ENCODE peak calls at places on chromosomes 12 and 14, in ten cellular contexts. M is fibroblast of mammary gland, Y is astrocyte of the cerebellum, X is progenitor cell of endocrine pancreas, T is fibroblast of pulmonary artery, O is mucosa of descending colon, G is HFF-Myc, U is RWPE1, E is AG04449, C is endodermal cell. W is an unnamed sample.

GRCh38 chr12:12823308-12823707 is 10.2 kb downstream of the DDX47 start:
- DNase-seq in M (no peak), Y (peak; percentile 52), X (no peak), T (peak; percentile 80), O (no peak), G (no peak), U (peak; percentile 41), E (no peak), C (no peak), W (no peak)

GRCh38 chr12:24360907-24361306 is 411.4 kb upstream of the SOX5 start:
- DNase-seq in M (peak; percentile 7), Y (peak; percentile 8), X (no peak), T (peak; percentile 4), O (no peak), G (no peak), U (no peak), E (no peak), C (no peak), W (no peak)

GRCh38 chr12:45439039-45439438 is 223.1 kb downstream of the ANO6 start:
- DNase-seq in M (peak; percentile 43), Y (no peak), X (no peak), T (no peak), O (no peak), G (no peak), U (no peak), E (no peak), C (no peak), W (no peak)

GRCh38 chr14:65791551-65791981 is 379.0 kb downstream of the FUT8 start:
- DNase-seq in M (peak; percentile 35), Y (peak; percentile 52), X (no peak), T (peak; percentile 18), O (no peak), G (no peak), U (no peak), E (peak; percentile 9), C (peak; percentile 73), W (no peak)

GRCh38 chr12:132261328-132262138 is 67.9 kb downstream of the GALNT9 start:
- DNase-seq in M (no peak), Y (no peak), X (no peak), T (no peak), O (no peak), G (no peak), U (no peak), E (no peak), C (no peak), W (no peak)

GRCh38 chr12:2393016-2393415 is 340.2 kb downstream of the CACNA1C start:
- DNase-seq in M (no peak), Y (no peak), X (no peak), T (no peak), O (no peak), G (no peak), U (no peak), E (no peak), C (peak; percentile 41), W (no peak)

GRCh38 chr14:64728106-64728505 is 23.9 kb downstream of the PLEKHG3 start:
- DNase-seq in M (no peak), Y (no peak), X (no peak), T (no peak), O (peak; percentile 47), G (no peak), U (no peak), E (no peak), C (peak; percentile 30), W (no peak)

GRCh38 chr12:873954-874353 is 75.5 kb downstream of the RAD52 start:
- DNase-seq in M (peak; percentile 22), Y (no peak), X (no peak), T (no peak), O (no peak), G (no peak), U (peak; percentile 3), E (no peak), C (no peak), W (no peak)

GRCh38 chr12:19183121-19183838 is 53.7 kb downstream of the PLEKHA5 start:
- DNase-seq in M (peak; percentile 44), Y (no peak), X (no peak), T (peak; percentile 50), O (no peak), G (no peak), U (no peak), E (no peak), C (no peak), W (no peak)
- TF ChIP-seq CTCF in M (peak; percentile 31), Y (peak; percentile 38), X (peak; percentile 36), T (peak; percentile 39), O (no peak), G (no peak), U (no peak), E (peak; percentile 27), C (peak; percentile 76), W (no peak)

GRCh38 chr12:98227162-98227561 is 288.2 kb upstream of the TMPO start:
- DNase-seq in M (peak; percentile 36), Y (no peak), X (no peak), T (peak; percentile 28), O (no peak), G (no peak), U (no peak), E (no peak), C (peak; percentile 68), W (no peak)
- TF ChIP-seq CTCF in M (peak; percentile 55), Y (peak; percentile 36), X (peak; percentile 35), T (peak; percentile 53), O (no peak), G (peak; percentile 42), U (no peak), E (peak; percentile 33), C (peak; percentile 80), W (peak; percentile 27)

DNA sequence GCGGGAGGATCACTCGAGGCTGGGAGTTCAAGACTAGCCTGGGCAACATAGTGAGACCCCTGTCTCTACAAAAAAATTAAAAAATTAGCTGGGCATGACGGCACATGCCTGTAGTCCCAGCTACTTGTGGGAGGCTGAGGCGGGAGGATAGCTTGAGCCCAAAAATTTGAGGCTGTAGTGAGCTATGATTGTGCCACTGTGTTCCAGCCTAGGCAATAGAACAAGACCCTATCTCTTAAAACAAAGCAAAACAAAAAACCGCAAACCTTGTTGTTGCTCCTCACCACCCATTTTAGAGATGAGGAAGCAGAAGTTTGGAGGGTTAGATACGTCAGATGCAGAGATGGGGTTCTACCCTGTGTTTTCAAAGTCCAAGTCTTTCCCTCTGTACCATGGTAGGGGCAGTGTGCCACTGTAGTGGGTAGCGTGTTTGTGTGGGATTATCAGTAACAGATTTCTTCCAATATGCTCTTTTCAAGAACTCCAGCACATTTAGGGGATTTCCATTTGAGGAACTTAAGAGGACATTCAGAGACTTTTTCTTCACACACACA is 186.4 kb downstream of the CHST11 start:
- DNase-seq in M (no peak), Y (no peak), X (no peak), T (no peak), O (no peak), G (no peak), U (no peak), E (no peak), C (no peak), W (no peak)
- TF ChIP-seq CTCF in M (no peak), Y (no peak), X (no peak), T (no peak), O (no peak), G (no peak), U (no peak), E (no peak), C (no peak), W (no peak)

DNA sequence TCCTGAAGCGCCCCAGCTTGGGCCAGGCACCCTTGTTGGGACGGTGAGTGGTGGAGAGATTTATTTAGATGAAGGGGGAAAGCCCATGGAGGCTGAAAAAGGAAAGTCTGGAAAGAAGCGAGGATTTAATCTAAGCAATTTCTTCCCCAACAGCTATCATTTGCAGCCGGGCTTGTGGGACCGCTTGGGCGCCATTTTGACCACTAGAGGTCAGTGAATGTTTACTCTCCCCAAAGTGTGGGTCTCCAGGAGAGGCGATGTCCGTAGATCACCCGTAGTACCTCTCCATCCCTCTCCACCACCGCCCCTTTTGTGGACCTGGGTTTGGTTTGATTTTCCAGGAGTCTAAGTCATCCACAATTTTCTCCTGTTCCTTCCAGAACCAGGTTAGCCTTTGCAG is 91.2 kb upstream of the PARP11 start:
- DNase-seq in M (peak; percentile 10), Y (no peak), X (no peak), T (no peak), O (no peak), G (no peak), U (peak; percentile 8), E (no peak), C (peak; percentile 92), W (no peak)
- TF ChIP-seq CTCF in M (peak; percentile 22), Y (no peak), X (peak; percentile 56), T (peak; percentile 1), O (no peak), G (peak; percentile 40), U (no peak), E (peak; percentile 12), C (peak; percentile 92), W (peak; percentile 33)